ENCODE peak calls at places on chromosomes 6 and 20, in five cellular contexts. One of them, this sample, is unnamed. For H3K79me1, the result is how much of the 10 kb centered on the place peaks cover.

GRCh38 chr6:34993206-34993605 is 104.2 kb downstream of the ANKS1A start:
- DNase-seq in IMR-90: no peak
- DNase-seq in neuronal stem cell: no peak
- DNase-seq in mesenchymal stem cell: no peak
- DNase-seq in H1: no peak
- DNase-seq in this sample: no peak

GRCh38 chr6:35496851-35497570 is at the start of gene TEAD3:
- DNase-seq in H1: no peak
- DNase-seq in neuronal stem cell: peak
- DNase-seq in IMR-90: peak
- DNase-seq in mesenchymal stem cell: peak
- DNase-seq in this sample: peak

GRCh38 chr6:43287717-43288679 is 10.1 kb upstream of the SLC22A7 start:
- DNase-seq in mesenchymal stem cell: no peak
- DNase-seq in neuronal stem cell: no peak
- DNase-seq in IMR-90: no peak
- DNase-seq in H1: no peak
- DNase-seq in this sample: no peak

GRCh38 chr6:114569643-114570042 is 226.8 kb upstream of the HS3ST5 start:
- DNase-seq in H1: no peak
- DNase-seq in neuronal stem cell: no peak
- DNase-seq in IMR-90: no peak
- DNase-seq in mesenchymal stem cell: no peak
- DNase-seq in this sample: no peak

GRCh38 chr20:4956200-4956810 is 45.0 kb downstream of the SLC23A2 start:
- DNase-seq in neuronal stem cell: peak
- DNase-seq in mesenchymal stem cell: peak
- DNase-seq in H1: no peak
- DNase-seq in IMR-90: peak
- DNase-seq in this sample: no peak

GRCh38 chr6:39843305-39844020 is 51.3 kb downstream of the DAAM2 start:
- DNase-seq in H1: no peak
- DNase-seq in IMR-90: peak
- DNase-seq in mesenchymal stem cell: no peak
- DNase-seq in neuronal stem cell: no peak
- DNase-seq in this sample: no peak

GRCh38 chr6:113854531-113855499 is 2.3 kb upstream of the MARCKS start:
- DNase-seq in mesenchymal stem cell: peak
- DNase-seq in H1: no peak
- DNase-seq in IMR-90: peak
- DNase-seq in neuronal stem cell: peak
- DNase-seq in this sample: peak

GRCh38 chr20:34525342-34525708 is 9.1 kb downstream of the DYNLRB1 start:
- DNase-seq in H1: no peak
- DNase-seq in IMR-90: no peak
- DNase-seq in neuronal stem cell: no peak
- DNase-seq in mesenchymal stem cell: no peak
- DNase-seq in this sample: no peak

GRCh38 chr20:43372051-43372450 is 85.6 kb upstream of the SRSF6 start:
- DNase-seq in IMR-90: no peak
- DNase-seq in neuronal stem cell: no peak
- DNase-seq in H1: no peak
- DNase-seq in mesenchymal stem cell: no peak
- DNase-seq in this sample: no peak

GRCh38 chr6:90472716-90473115 is 114.2 kb downstream of the MAP3K7 start:
- DNase-seq in neuronal stem cell: no peak
- DNase-seq in H1: no peak
- DNase-seq in IMR-90: no peak
- DNase-seq in mesenchymal stem cell: no peak
- DNase-seq in this sample: no peak

GRCh38 chr6:28212510-28213212 is 12.4 kb upstream of the ZSCAN9 start:
- DNase-seq in mesenchymal stem cell: peak
- DNase-seq in H1: peak
- DNase-seq in IMR-90: peak
- DNase-seq in neuronal stem cell: peak
- DNase-seq in this sample: peak

GRCh38 chr6:1445650-1446645 is 56.6 kb downstream of the FOXF2 start:
- DNase-seq in neuronal stem cell: no peak
- DNase-seq in IMR-90: no peak
- DNase-seq in mesenchymal stem cell: no peak
- DNase-seq in H1: no peak
- DNase-seq in this sample: no peak

GRCh38 chr20:10551732-10552724 is 116.9 kb downstream of the SLX4IP start:
- DNase-seq in neuronal stem cell: peak
- DNase-seq in IMR-90: no peak
- DNase-seq in H1: peak
- DNase-seq in mesenchymal stem cell: peak
- DNase-seq in this sample: peak

GRCh38 chr6:134882426-134883038 is 67.4 kb downstream of the ALDH8A1 start:
- DNase-seq in neuronal stem cell: peak
- DNase-seq in mesenchymal stem cell: peak
- DNase-seq in IMR-90: peak
- DNase-seq in H1: peak
- DNase-seq in this sample: peak

GRCh38 chr6:66771626-66772025 is 1064.6 kb upstream of the EYS start:
- DNase-seq in IMR-90: no peak
- DNase-seq in H1: no peak
- DNase-seq in neuronal stem cell: no peak
- DNase-seq in mesenchymal stem cell: peak
- DNase-seq in this sample: no peak

GRCh38 chr20:22652685-22653568 is 68.6 kb upstream of the FOXA2 start:
- DNase-seq in mesenchymal stem cell: no peak
- DNase-seq in IMR-90: no peak
- DNase-seq in H1: no peak
- DNase-seq in neuronal stem cell: no peak
- DNase-seq in this sample: peak

GRCh38 chr6:45185403-45186251 is 142.5 kb upstream of the RUNX2 start:
- DNase-seq in mesenchymal stem cell: no peak
- DNase-seq in H1: no peak
- DNase-seq in neuronal stem cell: no peak
- DNase-seq in IMR-90: no peak
- DNase-seq in this sample: no peak

GRCh38 chr20:37408930-37409210 is 62.9 kb downstream of the SRC start:
- DNase-seq in IMR-90: no peak
- DNase-seq in neuronal stem cell: no peak
- DNase-seq in mesenchymal stem cell: no peak
- DNase-seq in H1: no peak
- DNase-seq in this sample: no peak

GRCh38 chr6:26392932-26393636 is 9.0 kb upstream of the BTN3A1 start:
- DNase-seq in mesenchymal stem cell: no peak
- DNase-seq in H1: no peak
- DNase-seq in neuronal stem cell: no peak
- DNase-seq in IMR-90: no peak
- DNase-seq in this sample: no peak

GRCh38 chr6:132456700-132457143 is 55.4 kb upstream of the MOXD1 start:
- DNase-seq in neuronal stem cell: no peak
- DNase-seq in H1: no peak
- DNase-seq in IMR-90: no peak
- DNase-seq in mesenchymal stem cell: peak
- DNase-seq in this sample: no peak

GRCh38 chr6:16420715-16421461 is 182.5 kb downstream of the GMPR start:
- DNase-seq in neuronal stem cell: no peak
- DNase-seq in IMR-90: peak
- DNase-seq in H1: no peak
- DNase-seq in mesenchymal stem cell: peak
- DNase-seq in this sample: no peak

GRCh38 chr20:59158673-59159072 is 4.9 kb upstream of the ZNF831 start:
- DNase-seq in IMR-90: no peak
- DNase-seq in neuronal stem cell: no peak
- DNase-seq in H1: no peak
- DNase-seq in mesenchymal stem cell: no peak
- DNase-seq in this sample: no peak

GRCh38 chr6:69337301-69337700 is 459.5 kb downstream of the LMBRD1 start:
- DNase-seq in IMR-90: no peak
- DNase-seq in mesenchymal stem cell: no peak
- DNase-seq in H1: no peak
- DNase-seq in neuronal stem cell: no peak
- DNase-seq in this sample: no peak

GRCh38 chr20:24406761-24407550 is 62.5 kb upstream of the SYNDIG1 start:
- DNase-seq in H1: no peak
- DNase-seq in mesenchymal stem cell: no peak
- DNase-seq in neuronal stem cell: no peak
- DNase-seq in IMR-90: no peak
- DNase-seq in this sample: peak

GRCh38 chr20:32168184-32168910 is 39.2 kb downstream of the PLAGL2 start:
- DNase-seq in H1: no peak
- DNase-seq in neuronal stem cell: no peak
- DNase-seq in IMR-90: peak
- DNase-seq in mesenchymal stem cell: peak
- DNase-seq in this sample: peak

GRCh38 chr6:100475554-100476325 is 11.0 kb upstream of the SIM1 start:
- DNase-seq in H1: no peak
- DNase-seq in neuronal stem cell: no peak
- DNase-seq in IMR-90: peak
- DNase-seq in mesenchymal stem cell: no peak
- DNase-seq in this sample: no peak

GRCh38 chr20:1505361-1505760 is 14.1 kb upstream of the SIRPB2 start:
- DNase-seq in H1: no peak
- DNase-seq in IMR-90: no peak
- DNase-seq in neuronal stem cell: no peak
- DNase-seq in mesenchymal stem cell: no peak
- DNase-seq in this sample: no peak

GRCh38 chr6:106444777-106445507 is 84.4 kb downstream of the CRYBG1 start:
- DNase-seq in H1: no peak
- DNase-seq in IMR-90: peak
- DNase-seq in mesenchymal stem cell: peak
- DNase-seq in neuronal stem cell: peak
- DNase-seq in this sample: peak

GRCh38 chr20:61118429-61119224 is 133.4 kb upstream of the CDH4 start:
- DNase-seq in IMR-90: peak
- DNase-seq in mesenchymal stem cell: peak
- DNase-seq in H1: no peak
- DNase-seq in neuronal stem cell: no peak
- DNase-seq in this sample: no peak

GRCh38 chr6:125194980-125195379 is 41.4 kb downstream of the TPD52L1 start:
- DNase-seq in H1: no peak
- DNase-seq in mesenchymal stem cell: no peak
- DNase-seq in neuronal stem cell: no peak
- DNase-seq in IMR-90: no peak
- DNase-seq in this sample: no peak

GRCh38 chr6:41639556-41640371 is 1.5 kb downstream of the MDFI start:
- DNase-seq in IMR-90: no peak
- DNase-seq in H1: no peak
- DNase-seq in mesenchymal stem cell: no peak
- DNase-seq in neuronal stem cell: no peak
- DNase-seq in this sample: peak
- H3K79me1 ChIP-seq in IMR-90: under half
- H3K79me1 ChIP-seq in H1: under half
- H3K79me1 ChIP-seq in mesenchymal stem cell: under half
- H3K79me1 ChIP-seq in neuronal stem cell: under half
- H3K79me1 ChIP-seq in this sample: under half

DNA sequence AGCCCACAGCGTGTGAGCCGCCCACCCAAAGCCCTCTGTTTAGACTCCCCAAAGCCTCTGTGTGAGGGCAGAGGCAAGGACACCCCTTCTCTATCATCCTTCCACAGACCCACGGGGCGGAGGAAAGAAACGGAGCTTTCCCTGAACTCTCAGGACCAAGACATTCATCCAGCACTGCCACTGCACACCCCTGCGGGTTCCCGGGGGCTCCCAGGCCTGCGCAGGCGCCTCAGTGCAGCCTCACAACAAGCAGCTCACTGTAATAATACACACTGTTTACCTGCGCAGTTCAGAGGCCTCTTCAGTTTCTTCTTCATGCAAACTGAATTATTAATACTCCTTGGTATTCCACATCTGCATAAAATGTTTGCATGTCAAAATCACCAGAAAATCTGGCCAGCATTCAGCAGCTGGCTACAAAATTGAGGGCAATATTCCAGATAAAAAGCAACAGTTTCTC is 45.6 kb downstream of the NINL start:
- DNase-seq in mesenchymal stem cell: no peak
- DNase-seq in IMR-90: peak
- DNase-seq in neuronal stem cell: no peak
- DNase-seq in H1: no peak
- DNase-seq in this sample: no peak
- H2AFZ ChIP-seq in mesenchymal stem cell: no peak
- H2AFZ ChIP-seq in IMR-90: no peak
- H2AFZ ChIP-seq in neuronal stem cell: no peak
- H2AFZ ChIP-seq in H1: no peak
- H2AFZ ChIP-seq in this sample: no peak

DNA sequence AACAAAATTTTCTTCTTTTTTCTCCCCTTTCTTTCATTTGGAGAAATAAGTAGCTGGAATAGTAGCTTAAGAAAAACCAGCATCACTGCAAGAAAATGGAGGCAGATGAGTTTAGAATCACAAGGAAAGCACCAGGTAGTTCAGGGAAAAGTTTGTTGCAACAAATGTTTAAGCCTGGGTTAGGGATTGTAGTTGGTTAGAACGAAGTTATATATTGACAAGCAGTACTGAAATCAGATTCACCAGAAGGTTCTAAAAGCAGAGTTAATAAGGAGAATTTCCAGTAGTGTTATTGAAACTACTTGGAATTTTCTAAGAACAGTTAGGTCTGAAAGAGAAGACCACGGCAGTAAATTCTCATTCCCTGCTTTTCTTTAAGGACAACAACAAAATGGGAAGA is 70.2 kb downstream of the BMP2 start:
- DNase-seq in neuronal stem cell: no peak
- DNase-seq in mesenchymal stem cell: no peak
- DNase-seq in H1: no peak
- DNase-seq in IMR-90: no peak
- DNase-seq in this sample: no peak
- H2BK15ac ChIP-seq in neuronal stem cell: no peak
- H2BK15ac ChIP-seq in mesenchymal stem cell: no peak
- H2BK15ac ChIP-seq in H1: no peak
- H2BK15ac ChIP-seq in IMR-90: no peak
- H2BK15ac ChIP-seq in this sample: no peak

GRCh38 chr20:47354388-47354709 is 2.1 kb downstream of the ZMYND8 start:
- DNase-seq in H1: no peak
- DNase-seq in neuronal stem cell: no peak
- DNase-seq in mesenchymal stem cell: no peak
- DNase-seq in IMR-90: no peak
- DNase-seq in this sample: no peak

GRCh38 chr20:47352332-47353223 is 3.9 kb downstream of the ZMYND8 start:
- DNase-seq in neuronal stem cell: no peak
- DNase-seq in mesenchymal stem cell: no peak
- DNase-seq in IMR-90: no peak
- DNase-seq in H1: no peak
- DNase-seq in this sample: no peak

GRCh38 chr20:47351643-47352331 is 4.7 kb downstream of the ZMYND8 start:
- DNase-seq in neuronal stem cell: no peak
- DNase-seq in H1: no peak
- DNase-seq in mesenchymal stem cell: no peak
- DNase-seq in IMR-90: no peak
- DNase-seq in this sample: no peak

GRCh38 chr20:47353697-47354387 is 2.7 kb downstream of the ZMYND8 start:
- DNase-seq in H1: no peak
- DNase-seq in IMR-90: no peak
- DNase-seq in neuronal stem cell: no peak
- DNase-seq in mesenchymal stem cell: peak
- DNase-seq in this sample: no peak

DNA sequence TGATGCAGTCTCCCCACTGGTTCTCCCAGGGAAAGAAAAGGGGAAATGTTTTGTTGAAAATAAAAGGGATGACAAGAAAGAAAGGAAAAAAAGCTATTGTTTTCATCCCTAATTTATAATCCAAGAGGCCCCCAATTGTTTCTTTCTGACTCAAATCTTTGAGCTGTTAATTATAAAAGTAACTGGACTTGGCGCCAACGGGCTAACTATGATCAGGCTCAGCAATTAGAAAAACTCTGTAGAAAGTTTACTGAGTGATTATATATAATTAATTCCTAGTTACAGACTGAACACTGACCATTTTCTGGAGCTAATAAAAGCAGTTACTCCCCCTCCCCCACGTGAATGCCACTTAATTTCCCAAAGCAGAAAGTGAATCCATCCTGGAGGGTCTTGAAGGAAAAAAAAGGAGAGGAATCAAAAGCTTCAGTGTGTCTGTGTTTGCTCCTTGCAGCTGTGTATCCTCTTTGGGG is 3.2 kb downstream of the ZMYND8 start:
- DNase-seq in neuronal stem cell: no peak
- DNase-seq in H1: no peak
- DNase-seq in mesenchymal stem cell: no peak
- DNase-seq in IMR-90: no peak
- DNase-seq in this sample: no peak
- H3K79me1 ChIP-seq in neuronal stem cell: under half
- H3K79me1 ChIP-seq in H1: under half
- H3K79me1 ChIP-seq in mesenchymal stem cell: under half
- H3K79me1 ChIP-seq in IMR-90: under half
- H3K79me1 ChIP-seq in this sample: under half

This sample was measured in H9.